ENCODE peak calls at places on chromosome 13, in seven cellular contexts. One of them, this sample, is unnamed.
A peak's percentile ranks its signal among the peaks of the same experiment; 100 is the strongest.

GRCh38 chr13:113646376-113646775 is 11.6 kb downstream of the ATP4B start:
- DNase-seq in activated naive CD8-positive, alpha-beta T cell treated with anti-CD3 and anti-CD28 coated beads for 36 hours: no peak
- DNase-seq in choroid plexus epithelial cell: no peak
- DNase-seq in immature natural killer cell: no peak
- DNase-seq in adrenal gland: no peak
- DNase-seq in COR-L47: peak; percentile 18
- DNase-seq in T follicular helper cell: no peak
- DNase-seq in this sample: no peak

GRCh38 chr13:59478908-59479307 is 684.8 kb downstream of the DIAPH3 start:
- DNase-seq in COR-L47: no peak
- DNase-seq in adrenal gland: no peak
- DNase-seq in choroid plexus epithelial cell: no peak
- DNase-seq in activated naive CD8-positive, alpha-beta T cell treated with anti-CD3 and anti-CD28 coated beads for 36 hours: no peak
- DNase-seq in T follicular helper cell: no peak
- DNase-seq in immature natural killer cell: no peak
- DNase-seq in this sample: no peak

GRCh38 chr13:23570099-23570926 is at the start of gene TNFRSF19:
- DNase-seq in choroid plexus epithelial cell: peak; percentile 76
- DNase-seq in COR-L47: no peak
- DNase-seq in activated naive CD8-positive, alpha-beta T cell treated with anti-CD3 and anti-CD28 coated beads for 36 hours: no peak
- DNase-seq in T follicular helper cell: no peak
- DNase-seq in immature natural killer cell: no peak
- DNase-seq in adrenal gland: peak; percentile 68
- DNase-seq in this sample: peak; percentile 89

GRCh38 chr13:51317262-51317661 is 22.2 kb upstream of the SERPINE3 start:
- DNase-seq in activated naive CD8-positive, alpha-beta T cell treated with anti-CD3 and anti-CD28 coated beads for 36 hours: no peak
- DNase-seq in COR-L47: no peak
- DNase-seq in T follicular helper cell: no peak
- DNase-seq in adrenal gland: no peak
- DNase-seq in choroid plexus epithelial cell: no peak
- DNase-seq in immature natural killer cell: no peak
- DNase-seq in this sample: peak; percentile 81

GRCh38 chr13:113220141-113220598 is 10.8 kb downstream of the CUL4A start:
- DNase-seq in activated naive CD8-positive, alpha-beta T cell treated with anti-CD3 and anti-CD28 coated beads for 36 hours: no peak
- DNase-seq in T follicular helper cell: no peak
- DNase-seq in choroid plexus epithelial cell: peak; percentile 48
- DNase-seq in immature natural killer cell: no peak
- DNase-seq in adrenal gland: no peak
- DNase-seq in COR-L47: no peak
- DNase-seq in this sample: no peak

GRCh38 chr13:95275322-95276118 is 25.7 kb downstream of the ABCC4 start:
- DNase-seq in adrenal gland: no peak
- DNase-seq in T follicular helper cell: no peak
- DNase-seq in choroid plexus epithelial cell: peak; percentile 30
- DNase-seq in immature natural killer cell: no peak
- DNase-seq in activated naive CD8-positive, alpha-beta T cell treated with anti-CD3 and anti-CD28 coated beads for 36 hours: no peak
- DNase-seq in COR-L47: peak; percentile 71
- DNase-seq in this sample: no peak

GRCh38 chr13:36736119-36736726 is 62.4 kb downstream of the SERTM1 start:
- DNase-seq in choroid plexus epithelial cell: peak; percentile 82
- DNase-seq in T follicular helper cell: no peak
- DNase-seq in adrenal gland: peak; percentile 71
- DNase-seq in COR-L47: peak; percentile 77
- DNase-seq in immature natural killer cell: peak; percentile 26
- DNase-seq in activated naive CD8-positive, alpha-beta T cell treated with anti-CD3 and anti-CD28 coated beads for 36 hours: peak; percentile 3
- DNase-seq in this sample: peak; percentile 72

GRCh38 chr13:94128430-94128829 is 351.1 kb downstream of the DCT start:
- DNase-seq in choroid plexus epithelial cell: no peak
- DNase-seq in T follicular helper cell: no peak
- DNase-seq in adrenal gland: no peak
- DNase-seq in activated naive CD8-positive, alpha-beta T cell treated with anti-CD3 and anti-CD28 coated beads for 36 hours: no peak
- DNase-seq in COR-L47: no peak
- DNase-seq in immature natural killer cell: no peak
- DNase-seq in this sample: no peak

GRCh38 chr13:25906211-25906661 is 145.6 kb downstream of the SHISA2 start:
- DNase-seq in choroid plexus epithelial cell: no peak
- DNase-seq in T follicular helper cell: no peak
- DNase-seq in activated naive CD8-positive, alpha-beta T cell treated with anti-CD3 and anti-CD28 coated beads for 36 hours: no peak
- DNase-seq in COR-L47: no peak
- DNase-seq in immature natural killer cell: no peak
- DNase-seq in adrenal gland: no peak
- DNase-seq in this sample: no peak

GRCh38 chr13:106521101-106521799 is 14.2 kb downstream of the EFNB2 start:
- DNase-seq in adrenal gland: no peak
- DNase-seq in choroid plexus epithelial cell: no peak
- DNase-seq in immature natural killer cell: no peak
- DNase-seq in COR-L47: peak; percentile 39
- DNase-seq in T follicular helper cell: no peak
- DNase-seq in activated naive CD8-positive, alpha-beta T cell treated with anti-CD3 and anti-CD28 coated beads for 36 hours: no peak
- DNase-seq in this sample: no peak

GRCh38 chr13:24214528-24214927 is 54.0 kb downstream of the SPATA13 start:
- DNase-seq in choroid plexus epithelial cell: no peak
- DNase-seq in activated naive CD8-positive, alpha-beta T cell treated with anti-CD3 and anti-CD28 coated beads for 36 hours: no peak
- DNase-seq in COR-L47: no peak
- DNase-seq in T follicular helper cell: no peak
- DNase-seq in adrenal gland: no peak
- DNase-seq in immature natural killer cell: no peak
- DNase-seq in this sample: no peak

GRCh38 chr13:26656919-26657318 is 99.4 kb downstream of the WASF3 start:
- DNase-seq in activated naive CD8-positive, alpha-beta T cell treated with anti-CD3 and anti-CD28 coated beads for 36 hours: no peak
- DNase-seq in T follicular helper cell: no peak
- DNase-seq in adrenal gland: peak; percentile 71
- DNase-seq in COR-L47: peak; percentile 25
- DNase-seq in immature natural killer cell: no peak
- DNase-seq in choroid plexus epithelial cell: peak; percentile 70
- DNase-seq in this sample: peak; percentile 43

GRCh38 chr13:91278888-91279287 is 68.6 kb upstream of the MIR17HG start:
- DNase-seq in T follicular helper cell: no peak
- DNase-seq in adrenal gland: no peak
- DNase-seq in choroid plexus epithelial cell: no peak
- DNase-seq in COR-L47: no peak
- DNase-seq in immature natural killer cell: no peak
- DNase-seq in activated naive CD8-positive, alpha-beta T cell treated with anti-CD3 and anti-CD28 coated beads for 36 hours: no peak
- DNase-seq in this sample: no peak

GRCh38 chr13:105389373-105389772 is 1146.1 kb downstream of the EFNB2 start:
- DNase-seq in activated naive CD8-positive, alpha-beta T cell treated with anti-CD3 and anti-CD28 coated beads for 36 hours: no peak
- DNase-seq in immature natural killer cell: no peak
- DNase-seq in T follicular helper cell: no peak
- DNase-seq in COR-L47: no peak
- DNase-seq in adrenal gland: no peak
- DNase-seq in choroid plexus epithelial cell: no peak
- DNase-seq in this sample: no peak

GRCh38 chr13:91017031-91017668 is 330.3 kb upstream of the MIR17HG start:
- DNase-seq in T follicular helper cell: no peak
- DNase-seq in choroid plexus epithelial cell: peak; percentile 67
- DNase-seq in COR-L47: peak; percentile 42
- DNase-seq in immature natural killer cell: no peak
- DNase-seq in adrenal gland: no peak
- DNase-seq in activated naive CD8-positive, alpha-beta T cell treated with anti-CD3 and anti-CD28 coated beads for 36 hours: peak; percentile 7
- DNase-seq in this sample: peak; percentile 55

GRCh38 chr13:32415019-32415418 is 12.9 kb downstream of the N4BP2L1 start:
- DNase-seq in immature natural killer cell: no peak
- DNase-seq in T follicular helper cell: no peak
- DNase-seq in choroid plexus epithelial cell: peak; percentile 47
- DNase-seq in COR-L47: peak; percentile 15
- DNase-seq in adrenal gland: no peak
- DNase-seq in activated naive CD8-positive, alpha-beta T cell treated with anti-CD3 and anti-CD28 coated beads for 36 hours: peak; percentile 11
- DNase-seq in this sample: no peak

GRCh38 chr13:98890186-98890585 is 87.7 kb downstream of the DOCK9 start:
- DNase-seq in activated naive CD8-positive, alpha-beta T cell treated with anti-CD3 and anti-CD28 coated beads for 36 hours: peak; percentile 43
- DNase-seq in choroid plexus epithelial cell: peak; percentile 60
- DNase-seq in COR-L47: no peak
- DNase-seq in adrenal gland: peak; percentile 59
- DNase-seq in T follicular helper cell: no peak
- DNase-seq in immature natural killer cell: no peak
- DNase-seq in this sample: peak; percentile 82

GRCh38 chr13:50826035-50826434 is 17.5 kb downstream of the DLEU7 start:
- DNase-seq in COR-L47: no peak
- DNase-seq in choroid plexus epithelial cell: no peak
- DNase-seq in activated naive CD8-positive, alpha-beta T cell treated with anti-CD3 and anti-CD28 coated beads for 36 hours: no peak
- DNase-seq in adrenal gland: no peak
- DNase-seq in T follicular helper cell: no peak
- DNase-seq in immature natural killer cell: no peak
- DNase-seq in this sample: no peak

GRCh38 chr13:20131057-20131832 is 29.6 kb downstream of the GJA3 start:
- DNase-seq in adrenal gland: no peak
- DNase-seq in immature natural killer cell: no peak
- DNase-seq in COR-L47: no peak
- DNase-seq in choroid plexus epithelial cell: no peak
- DNase-seq in activated naive CD8-positive, alpha-beta T cell treated with anti-CD3 and anti-CD28 coated beads for 36 hours: no peak
- DNase-seq in T follicular helper cell: no peak
- DNase-seq in this sample: no peak

GRCh38 chr13:46010148-46010547 is 42.4 kb downstream of the ZC3H13 start:
- DNase-seq in immature natural killer cell: no peak
- DNase-seq in adrenal gland: no peak
- DNase-seq in COR-L47: peak; percentile 1
- DNase-seq in activated naive CD8-positive, alpha-beta T cell treated with anti-CD3 and anti-CD28 coated beads for 36 hours: no peak
- DNase-seq in choroid plexus epithelial cell: peak; percentile 32
- DNase-seq in T follicular helper cell: no peak
- DNase-seq in this sample: peak; percentile 4

GRCh38 chr13:101346161-101346560 is 70.1 kb downstream of the NALCN start:
- DNase-seq in T follicular helper cell: no peak
- DNase-seq in immature natural killer cell: no peak
- DNase-seq in choroid plexus epithelial cell: no peak
- DNase-seq in activated naive CD8-positive, alpha-beta T cell treated with anti-CD3 and anti-CD28 coated beads for 36 hours: no peak
- DNase-seq in adrenal gland: no peak
- DNase-seq in COR-L47: no peak
- DNase-seq in this sample: no peak

GRCh38 chr13:40613192-40613818 is 53.1 kb downstream of the FOXO1 start:
- DNase-seq in choroid plexus epithelial cell: no peak
- DNase-seq in adrenal gland: peak; percentile 69
- DNase-seq in activated naive CD8-positive, alpha-beta T cell treated with anti-CD3 and anti-CD28 coated beads for 36 hours: peak; percentile 54
- DNase-seq in COR-L47: no peak
- DNase-seq in T follicular helper cell: peak; percentile 44
- DNase-seq in immature natural killer cell: peak; percentile 81
- DNase-seq in this sample: no peak

GRCh38 chr13:24997367-24997967 is 98.5 kb upstream of the PABPC3 start:
- DNase-seq in immature natural killer cell: peak; percentile 11
- DNase-seq in choroid plexus epithelial cell: peak; percentile 58
- DNase-seq in T follicular helper cell: no peak
- DNase-seq in COR-L47: peak; percentile 13
- DNase-seq in adrenal gland: no peak
- DNase-seq in activated naive CD8-positive, alpha-beta T cell treated with anti-CD3 and anti-CD28 coated beads for 36 hours: no peak
- DNase-seq in this sample: peak; percentile 40

GRCh38 chr13:41462427-41462826 is 5.1 kb downstream of the RGCC start:
- DNase-seq in choroid plexus epithelial cell: no peak
- DNase-seq in T follicular helper cell: no peak
- DNase-seq in COR-L47: no peak
- DNase-seq in immature natural killer cell: no peak
- DNase-seq in activated naive CD8-positive, alpha-beta T cell treated with anti-CD3 and anti-CD28 coated beads for 36 hours: no peak
- DNase-seq in adrenal gland: no peak
- DNase-seq in this sample: no peak

GRCh38 chr13:70568571-70568970 is 460.3 kb upstream of the KLHL1 start:
- DNase-seq in activated naive CD8-positive, alpha-beta T cell treated with anti-CD3 and anti-CD28 coated beads for 36 hours: no peak
- DNase-seq in adrenal gland: no peak
- DNase-seq in T follicular helper cell: no peak
- DNase-seq in choroid plexus epithelial cell: peak; percentile 76
- DNase-seq in immature natural killer cell: no peak
- DNase-seq in COR-L47: peak; percentile 37
- DNase-seq in this sample: peak; percentile 65

GRCh38 chr13:37648604-37649003 is 50.0 kb upstream of the POSTN start:
- DNase-seq in activated naive CD8-positive, alpha-beta T cell treated with anti-CD3 and anti-CD28 coated beads for 36 hours: no peak
- DNase-seq in adrenal gland: no peak
- DNase-seq in COR-L47: no peak
- DNase-seq in choroid plexus epithelial cell: peak; percentile 53
- DNase-seq in immature natural killer cell: no peak
- DNase-seq in T follicular helper cell: no peak
- DNase-seq in this sample: peak; percentile 56